ENCODE peak calls at places on chromosomes 6 and 20, in six cellular contexts. C is adipocyte; G is upper lobe of right lung; Y is stimulated activated effector memory CD8-positive, alpha-beta T cell treated with anti-CD3 and anti-CD28 coated beads, Interleukin-12 subunit alpha, Interleukin-12 subunit beta, amount 100 ng/mL, for 72 hours; V is left colon; K is fibroblast of the aortic adventitia. Z is an unnamed sample.

GRCh38 chr6:129440691-129441090 is 269.3 kb downstream of the ARHGAP18 start:
- DNase-seq in C (peak; percentile 28), G (no peak), Y (no peak), V (no peak), K (peak; percentile 43), Z (no peak)

GRCh38 chr20:768426-768978 is at the start of gene SLC52A3:
- DNase-seq in C (no peak), G (peak; percentile 78), Y (no peak), V (peak; percentile 93), K (no peak), Z (peak; percentile 87)

GRCh38 chr6:41836022-41836659 is 48.6 kb downstream of the TOMM6 start:
- DNase-seq in C (peak; percentile 71), G (no peak), Y (no peak), V (no peak), K (peak; percentile 4), Z (no peak)

GRCh38 chr6:148457137-148457842 is 114.7 kb downstream of the SASH1 start:
- DNase-seq in C (no peak), G (no peak), Y (no peak), V (no peak), K (no peak), Z (no peak)

GRCh38 chr6:156378853-156379252 is 398.3 kb upstream of the ARID1B start:
- DNase-seq in C (no peak), G (no peak), Y (no peak), V (no peak), K (no peak), Z (no peak)

GRCh38 chr6:46170357-46171289 is at the start of gene ENPP5:
- DNase-seq in C (peak; percentile 7), G (peak; percentile 95), Y (peak; percentile 57), V (peak; percentile 92), K (no peak), Z (peak; percentile 94)

GRCh38 chr6:82086944-82087343 is 160.6 kb downstream of the IBTK start:
- DNase-seq in C (no peak), G (no peak), Y (no peak), V (no peak), K (no peak), Z (no peak)

GRCh38 chr6:147207351-147207750 is 3.1 kb downstream of the STXBP5 start:
- DNase-seq in C (peak; percentile 21), G (no peak), Y (no peak), V (no peak), K (peak; percentile 74), Z (no peak)

GRCh38 chr20:49750611-49751396 is 37.1 kb upstream of the B4GALT5 start:
- DNase-seq in C (no peak), G (no peak), Y (no peak), V (peak; percentile 46), K (no peak), Z (no peak)

GRCh38 chr6:52681416-52681815 is 10.5 kb downstream of the TMEM14A start:
- DNase-seq in C (no peak), G (no peak), Y (no peak), V (no peak), K (no peak), Z (no peak)

GRCh38 chr6:16222826-16223225 is 15.6 kb upstream of the GMPR start:
- DNase-seq in C (no peak), G (no peak), Y (no peak), V (no peak), K (no peak), Z (no peak)

GRCh38 chr6:131749023-131749422 is 38.2 kb upstream of the CTAGE9 start:
- DNase-seq in C (no peak), G (no peak), Y (no peak), V (no peak), K (no peak), Z (no peak)

GRCh38 chr6:95866732-95867131 is 149.0 kb upstream of the FUT9 start:
- DNase-seq in C (no peak), G (no peak), Y (no peak), V (no peak), K (no peak), Z (no peak)